ENCODE peak calls at places on chromosomes 4 and X, in six cellular contexts. T is IMR-90, F is suprapubic skin, H is esophagus muscularis mucosa, C is HCT116, B is adrenal gland. Q is an unnamed sample.

GRCh38 chr4:124684301-124684700 is 28.2 kb downstream of the ANKRD50 start:
- DNase-seq in H (no peak), T (peak; percentile 15), B (no peak), F (no peak), C (no peak), Q (no peak)

GRCh38 chr4:139389102-139389501 is 64.8 kb upstream of the RAB33B start:
- DNase-seq in B (no peak), H (no peak), C (no peak), F (no peak), T (no peak), Q (no peak)

GRCh38 chr4:180058731-180059215 is 2184.4 kb upstream of the TENM3 start:
- DNase-seq in F (no peak), B (peak; percentile 94), H (no peak), C (no peak), T (peak; percentile 44), Q (no peak)

GRCh38 chr4:24991015-24991414 is 39.7 kb downstream of the LGI2 start:
- DNase-seq in T (peak; percentile 36), C (no peak), H (no peak), F (no peak), B (peak; percentile 57), Q (no peak)

GRCh38 chrX:7215842-7216241 is 67.9 kb upstream of the PUDP start:
- DNase-seq in H (no peak), B (no peak), T (peak; percentile 13), C (no peak), F (no peak), Q (no peak)

GRCh38 chr4:159389756-159390155 is 286.9 kb downstream of the RAPGEF2 start:
- DNase-seq in T (no peak), B (no peak), F (no peak), H (peak; percentile 78), C (no peak), Q (no peak)

GRCh38 chr4:166594326-166594946 is 639.9 kb downstream of the SPOCK3 start:
- DNase-seq in C (peak; percentile 50), B (no peak), H (no peak), T (no peak), F (no peak), Q (peak; percentile 37)

GRCh38 chrX:16743604-16744325 is 24.4 kb downstream of the SYAP1 start:
- DNase-seq in H (no peak), F (no peak), B (peak; percentile 58), T (peak; percentile 92), C (no peak), Q (no peak)

GRCh38 chr4:7364979-7365378 is 69.8 kb downstream of the PSAPL1 start:
- DNase-seq in T (no peak), C (no peak), F (no peak), B (no peak), H (no peak), Q (no peak)

GRCh38 chr4:128819082-128819742 is 9.7 kb downstream of the JADE1 start:
- DNase-seq in C (no peak), B (no peak), H (no peak), F (no peak), T (peak; percentile 33), Q (no peak)

GRCh38 chr4:140901736-140902336 is 145.7 kb upstream of the TBC1D9 start:
- DNase-seq in F (no peak), C (no peak), H (no peak), B (no peak), T (no peak), Q (no peak)

GRCh38 chr4:16443504-16444088 is 217.3 kb upstream of the TAPT1 start:
- DNase-seq in H (peak; percentile 34), C (peak; percentile 12), F (no peak), T (peak; percentile 52), B (no peak), Q (no peak)

GRCh38 chrX:3994315-3994714 is 280.9 kb upstream of the PRKX start:
- DNase-seq in H (no peak), B (no peak), T (no peak), F (no peak), C (no peak), Q (no peak)

GRCh38 chr4:26055855-26056254 is 141.8 kb downstream of the SMIM20 start:
- DNase-seq in H (no peak), F (no peak), C (no peak), B (no peak), T (no peak), Q (no peak)

GRCh38 chrX:29627833-29628232 is 587.5 kb upstream of the MAGEB2 start:
- DNase-seq in T (no peak), B (no peak), C (no peak), H (no peak), F (no peak), Q (no peak)

GRCh38 chr4:177105526-177105925 is 204.1 kb upstream of the NEIL3 start:
- DNase-seq in B (no peak), H (no peak), C (no peak), F (no peak), T (no peak), Q (no peak)

GRCh38 chr4:113979157-113979972 is at the start of gene ARSJ:
- DNase-seq in T (peak; percentile 88), B (peak; percentile 62), H (no peak), F (peak; percentile 66), C (peak; percentile 32), Q (peak; percentile 56)

GRCh38 chrX:25020391-25021131 is 4.8 kb upstream of the ARX start:
- DNase-seq in B (no peak), H (no peak), C (no peak), F (no peak), T (no peak), Q (no peak)

GRCh38 chr4:182929296-182929695 is 12.1 kb upstream of the DCTD start:
- DNase-seq in F (no peak), H (no peak), T (peak; percentile 97), B (no peak), C (no peak), Q (no peak)

GRCh38 chr4:142817442-142817841 is 28.7 kb downstream of the INPP4B start:
- DNase-seq in T (peak; percentile 88), B (no peak), F (peak; percentile 63), H (no peak), C (peak; percentile 88), Q (no peak)

DNA sequence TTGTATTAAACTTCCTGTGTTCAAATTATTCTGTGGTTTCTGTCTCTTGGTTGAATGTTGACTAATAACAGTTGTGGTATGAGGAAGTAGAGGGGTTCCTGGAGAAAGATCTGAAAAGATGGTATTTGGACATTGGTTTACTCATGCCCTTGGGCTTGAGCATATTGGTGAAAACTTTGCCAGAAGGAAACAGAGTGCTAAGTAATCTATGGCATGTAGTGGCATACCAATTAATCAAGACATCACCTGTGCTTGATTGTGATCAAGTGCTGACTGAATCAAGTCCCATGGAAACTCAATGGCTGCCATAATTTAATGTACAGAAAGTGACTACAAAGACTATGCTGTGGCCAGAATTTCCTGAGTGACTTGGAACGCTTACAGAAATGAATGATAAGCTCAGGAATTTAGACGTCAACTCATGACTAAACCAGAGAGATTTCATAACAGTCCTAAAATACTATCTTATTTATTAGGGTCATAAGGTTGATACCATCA is 2063.0 kb downstream of the ARAP2 start:
- DNase-seq in F (no peak), B (no peak), C (peak; percentile 80), H (no peak), T (peak; percentile 91), Q (no peak)
- H3K27ac ChIP-seq in F (no peak overlapping the region), B (no peak overlapping the region), C (peak overlapping the region; percentile 63), H (no peak overlapping the region), T (peak overlapping the region; percentile 91), Q (no peak overlapping the region)

GRCh38 chrX:53087378-53087777 is 5.2 kb downstream of the TSPYL2 start:
- DNase-seq in B (no peak), F (no peak), T (no peak), H (no peak), C (no peak), Q (no peak)
- TF ChIP-seq POLR2A in B (no peak), F (no peak), T (no peak), H (no peak), C (no peak), Q (no peak)

GRCh38 chrX:71540801-71541545 is 8.1 kb downstream of the OGT start:
- DNase-seq in B (no peak), T (no peak), H (no peak), F (no peak), C (no peak), Q (no peak)
- H3K27ac ChIP-seq in B (no peak overlapping the region), T (no peak overlapping the region), H (no peak overlapping the region), F (no peak overlapping the region), C (no peak overlapping the region), Q (peak overlapping the region; percentile 14)

GRCh38 chr4:99861120-99861905 is 32.9 kb downstream of the LAMTOR3 start:
- DNase-seq in B (no peak), C (no peak), F (no peak), T (no peak), H (no peak), Q (no peak)

GRCh38 chr4:99857302-99857701 is 36.9 kb downstream of the LAMTOR3 start:
- DNase-seq in C (no peak), F (no peak), H (no peak), B (no peak), T (no peak), Q (no peak)

GRCh38 chr4:99855677-99856076 is 38.5 kb downstream of the LAMTOR3 start:
- DNase-seq in B (no peak), F (no peak), T (no peak), C (no peak), H (no peak), Q (no peak)

GRCh38 chr4:99856166-99856565 is 38.1 kb downstream of the LAMTOR3 start:
- DNase-seq in T (peak; percentile 50), C (peak; percentile 4), B (no peak), F (no peak), H (no peak), Q (no peak)

DNA sequence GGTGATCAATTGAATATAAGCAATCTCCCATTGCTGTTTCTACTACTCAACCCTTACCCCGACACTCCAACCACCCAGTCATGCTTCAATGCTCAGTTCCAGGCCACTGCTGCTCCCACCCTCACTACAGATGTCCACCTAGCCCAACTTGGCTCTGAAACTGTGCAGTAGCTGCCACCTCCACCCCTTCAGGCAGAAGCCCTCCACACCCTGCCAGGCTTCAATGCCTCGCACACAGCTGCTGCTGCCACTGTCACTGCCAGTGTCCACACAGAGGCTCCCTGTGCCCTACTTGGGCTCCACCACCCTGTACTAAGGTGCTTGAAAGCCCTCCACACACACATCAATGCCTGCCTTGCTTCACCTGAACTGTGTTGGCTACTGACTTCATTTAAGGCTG is 34.6 kb downstream of the LAMTOR3 start:
- DNase-seq in F (no peak), C (no peak), H (no peak), T (no peak), B (no peak), Q (no peak)
- TF ChIP-seq POLR2A in F (no peak), C (no peak), H (no peak), T (no peak), B (no peak), Q (no peak)

DNA sequence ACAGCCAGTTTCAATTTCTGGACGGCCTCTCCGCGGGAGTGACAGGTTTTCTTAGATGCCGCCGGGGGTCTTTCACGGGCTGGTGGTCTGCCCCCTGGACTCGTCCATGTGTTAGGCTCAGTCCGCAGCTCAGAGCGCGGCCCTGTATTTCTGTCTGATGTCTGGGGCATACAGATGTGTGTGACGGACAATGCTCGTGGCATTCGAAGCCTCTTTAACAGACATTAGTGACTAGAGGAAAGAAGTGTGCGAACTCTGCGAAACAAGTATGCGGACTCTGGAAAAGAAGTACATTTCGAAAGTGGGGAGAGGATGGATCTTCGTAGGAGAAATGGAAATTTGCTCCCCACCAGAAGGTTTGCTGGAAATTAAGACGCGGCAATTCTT is 793 bp upstream of the DCUN1D4 start:
- DNase-seq in T (peak; percentile 25), C (no peak), F (no peak), H (no peak), B (peak; percentile 67), Q (no peak)
- H3K27ac ChIP-seq in T (peak overlapping the region; percentile 56), C (peak overlapping the region; percentile 31), F (peak overlapping the region; percentile 90), H (peak overlapping the region; percentile 94), B (peak overlapping the region; percentile 60), Q (peak overlapping the region; percentile 98)

GRCh38 chr4:84814100-84814750 is 152.3 kb downstream of the WDFY3 start:
- DNase-seq in T (peak; percentile 96), C (peak; percentile 60), F (no peak), H (no peak), B (peak; percentile 85), Q (peak; percentile 27)
- TF ChIP-seq POLR2A in T (no peak), C (no peak), F (no peak), H (no peak), B (no peak), Q (no peak)

Q was measured in stomach.